ENCODE peak calls at places on chromosomes 16 and 17, in nine cellular contexts. One of them, this sample, is unnamed. For H3K4me1, the result is how much of the 10 kb centered on the place peaks cover.

GRCh38 chr16:50884066-50884860 is 142.4 kb downstream of the CYLD start:
- DNase-seq in tibial nerve: no peak
- DNase-seq in CD8-positive, alpha-beta memory T cell: no peak
- DNase-seq in heart left ventricle: no peak
- DNase-seq in OCI-LY7: peak
- DNase-seq in effector memory CD4-positive, alpha-beta T cell: peak
- DNase-seq in breast epithelium: no peak
- DNase-seq in SJCRH30: peak
- DNase-seq in left ventricle myocardium inferior: no peak
- DNase-seq in this sample: no peak

GRCh38 chr17:83152745-83153611 is 73.6 kb downstream of the METRNL start:
- DNase-seq in effector memory CD4-positive, alpha-beta T cell: no peak
- DNase-seq in tibial nerve: peak
- DNase-seq in heart left ventricle: no peak
- DNase-seq in left ventricle myocardium inferior: peak
- DNase-seq in breast epithelium: peak
- DNase-seq in OCI-LY7: no peak
- DNase-seq in CD8-positive, alpha-beta memory T cell: no peak
- DNase-seq in SJCRH30: peak
- DNase-seq in this sample: no peak

GRCh38 chr17:58960068-58960467 is 146.6 kb downstream of the TRIM37 start:
- DNase-seq in breast epithelium: no peak
- DNase-seq in heart left ventricle: no peak
- DNase-seq in OCI-LY7: peak
- DNase-seq in CD8-positive, alpha-beta memory T cell: no peak
- DNase-seq in tibial nerve: no peak
- DNase-seq in SJCRH30: peak
- DNase-seq in effector memory CD4-positive, alpha-beta T cell: no peak
- DNase-seq in left ventricle myocardium inferior: no peak
- DNase-seq in this sample: no peak

GRCh38 chr17:41464682-41465081 is 2.5 kb downstream of the KRT32 start:
- DNase-seq in breast epithelium: peak
- DNase-seq in heart left ventricle: no peak
- DNase-seq in left ventricle myocardium inferior: peak
- DNase-seq in SJCRH30: no peak
- DNase-seq in effector memory CD4-positive, alpha-beta T cell: no peak
- DNase-seq in tibial nerve: peak
- DNase-seq in OCI-LY7: no peak
- DNase-seq in CD8-positive, alpha-beta memory T cell: no peak
- DNase-seq in this sample: no peak

GRCh38 chr16:84853534-84853933 is 33.7 kb downstream of the CRISPLD2 start:
- DNase-seq in SJCRH30: no peak
- DNase-seq in left ventricle myocardium inferior: no peak
- DNase-seq in effector memory CD4-positive, alpha-beta T cell: no peak
- DNase-seq in tibial nerve: no peak
- DNase-seq in breast epithelium: no peak
- DNase-seq in CD8-positive, alpha-beta memory T cell: no peak
- DNase-seq in heart left ventricle: no peak
- DNase-seq in OCI-LY7: no peak
- DNase-seq in this sample: no peak

GRCh38 chr16:4245400-4245799 is 3.5 kb upstream of the SRL start:
- DNase-seq in heart left ventricle: no peak
- DNase-seq in OCI-LY7: no peak
- DNase-seq in SJCRH30: peak
- DNase-seq in tibial nerve: no peak
- DNase-seq in breast epithelium: no peak
- DNase-seq in effector memory CD4-positive, alpha-beta T cell: no peak
- DNase-seq in CD8-positive, alpha-beta memory T cell: no peak
- DNase-seq in left ventricle myocardium inferior: no peak
- DNase-seq in this sample: no peak

GRCh38 chr17:52383493-52384100 is 225.1 kb upstream of the CA10 start:
- DNase-seq in effector memory CD4-positive, alpha-beta T cell: no peak
- DNase-seq in CD8-positive, alpha-beta memory T cell: no peak
- DNase-seq in SJCRH30: peak
- DNase-seq in left ventricle myocardium inferior: no peak
- DNase-seq in OCI-LY7: peak
- DNase-seq in tibial nerve: peak
- DNase-seq in breast epithelium: peak
- DNase-seq in heart left ventricle: no peak
- DNase-seq in this sample: no peak

GRCh38 chr17:3732171-3732570 is 8.5 kb downstream of the HASPIN start:
- DNase-seq in breast epithelium: no peak
- DNase-seq in OCI-LY7: peak
- DNase-seq in tibial nerve: no peak
- DNase-seq in heart left ventricle: no peak
- DNase-seq in CD8-positive, alpha-beta memory T cell: no peak
- DNase-seq in left ventricle myocardium inferior: no peak
- DNase-seq in SJCRH30: no peak
- DNase-seq in effector memory CD4-positive, alpha-beta T cell: no peak
- DNase-seq in this sample: no peak

GRCh38 chr16:48318630-48319029 is 66.6 kb downstream of the SIAH1 start:
- DNase-seq in SJCRH30: no peak
- DNase-seq in effector memory CD4-positive, alpha-beta T cell: peak
- DNase-seq in heart left ventricle: no peak
- DNase-seq in tibial nerve: no peak
- DNase-seq in OCI-LY7: peak
- DNase-seq in left ventricle myocardium inferior: no peak
- DNase-seq in breast epithelium: no peak
- DNase-seq in CD8-positive, alpha-beta memory T cell: peak
- DNase-seq in this sample: peak

GRCh38 chr16:83143788-83144187 is 517.0 kb downstream of the CDH13 start:
- DNase-seq in SJCRH30: peak
- DNase-seq in OCI-LY7: no peak
- DNase-seq in breast epithelium: no peak
- DNase-seq in tibial nerve: no peak
- DNase-seq in left ventricle myocardium inferior: no peak
- DNase-seq in heart left ventricle: no peak
- DNase-seq in effector memory CD4-positive, alpha-beta T cell: no peak
- DNase-seq in CD8-positive, alpha-beta memory T cell: no peak
- DNase-seq in this sample: no peak

GRCh38 chr16:74480150-74481029 is 59.1 kb upstream of the CLEC18B start:
- DNase-seq in effector memory CD4-positive, alpha-beta T cell: no peak
- DNase-seq in breast epithelium: peak
- DNase-seq in OCI-LY7: no peak
- DNase-seq in tibial nerve: peak
- DNase-seq in heart left ventricle: no peak
- DNase-seq in CD8-positive, alpha-beta memory T cell: no peak
- DNase-seq in SJCRH30: no peak
- DNase-seq in left ventricle myocardium inferior: peak
- DNase-seq in this sample: no peak

GRCh38 chr17:47905221-47905733 is 9.2 kb downstream of the SP2 start:
- DNase-seq in effector memory CD4-positive, alpha-beta T cell: no peak
- DNase-seq in tibial nerve: peak
- DNase-seq in left ventricle myocardium inferior: peak
- DNase-seq in OCI-LY7: no peak
- DNase-seq in CD8-positive, alpha-beta memory T cell: no peak
- DNase-seq in breast epithelium: peak
- DNase-seq in SJCRH30: peak
- DNase-seq in heart left ventricle: peak
- DNase-seq in this sample: no peak

GRCh38 chr17:29177541-29177870 is 2.7 kb downstream of the MYO18A start:
- DNase-seq in left ventricle myocardium inferior: no peak
- DNase-seq in heart left ventricle: no peak
- DNase-seq in OCI-LY7: no peak
- DNase-seq in breast epithelium: no peak
- DNase-seq in SJCRH30: no peak
- DNase-seq in CD8-positive, alpha-beta memory T cell: no peak
- DNase-seq in tibial nerve: no peak
- DNase-seq in effector memory CD4-positive, alpha-beta T cell: no peak
- DNase-seq in this sample: no peak

GRCh38 chr16:59558679-59559078 is 824.6 kb upstream of the GOT2 start:
- DNase-seq in effector memory CD4-positive, alpha-beta T cell: no peak
- DNase-seq in CD8-positive, alpha-beta memory T cell: no peak
- DNase-seq in heart left ventricle: no peak
- DNase-seq in OCI-LY7: no peak
- DNase-seq in tibial nerve: no peak
- DNase-seq in SJCRH30: no peak
- DNase-seq in left ventricle myocardium inferior: no peak
- DNase-seq in breast epithelium: no peak
- DNase-seq in this sample: no peak

GRCh38 chr17:53749178-53749577 is 73.5 kb upstream of the KIF2B start:
- DNase-seq in breast epithelium: no peak
- DNase-seq in left ventricle myocardium inferior: no peak
- DNase-seq in effector memory CD4-positive, alpha-beta T cell: no peak
- DNase-seq in OCI-LY7: no peak
- DNase-seq in tibial nerve: no peak
- DNase-seq in heart left ventricle: no peak
- DNase-seq in CD8-positive, alpha-beta memory T cell: no peak
- DNase-seq in SJCRH30: peak
- DNase-seq in this sample: no peak

GRCh38 chr17:75910699-75911098 is 6.0 kb upstream of the MRPL38 start:
- DNase-seq in effector memory CD4-positive, alpha-beta T cell: no peak
- DNase-seq in SJCRH30: no peak
- DNase-seq in left ventricle myocardium inferior: no peak
- DNase-seq in tibial nerve: no peak
- DNase-seq in CD8-positive, alpha-beta memory T cell: no peak
- DNase-seq in heart left ventricle: no peak
- DNase-seq in OCI-LY7: no peak
- DNase-seq in breast epithelium: no peak
- DNase-seq in this sample: no peak
- H3K4me1 ChIP-seq in effector memory CD4-positive, alpha-beta T cell: under half
- H3K4me1 ChIP-seq in SJCRH30: under half
- H3K4me1 ChIP-seq in left ventricle myocardium inferior: under half
- H3K4me1 ChIP-seq in tibial nerve: under half
- H3K4me1 ChIP-seq in CD8-positive, alpha-beta memory T cell: under half
- H3K4me1 ChIP-seq in heart left ventricle: under half
- H3K4me1 ChIP-seq in OCI-LY7: under half
- H3K4me1 ChIP-seq in breast epithelium: under half
- H3K4me1 ChIP-seq in this sample: under half

GRCh38 chr17:69761767-69762321 is 313.2 kb upstream of the KCNJ16 start:
- DNase-seq in SJCRH30: no peak
- DNase-seq in OCI-LY7: no peak
- DNase-seq in CD8-positive, alpha-beta memory T cell: no peak
- DNase-seq in breast epithelium: no peak
- DNase-seq in heart left ventricle: no peak
- DNase-seq in effector memory CD4-positive, alpha-beta T cell: no peak
- DNase-seq in tibial nerve: peak
- DNase-seq in left ventricle myocardium inferior: no peak
- DNase-seq in this sample: no peak
- H3K4me1 ChIP-seq in SJCRH30: under half
- H3K4me1 ChIP-seq in OCI-LY7: under half
- H3K4me1 ChIP-seq in CD8-positive, alpha-beta memory T cell: under half
- H3K4me1 ChIP-seq in breast epithelium: under half
- H3K4me1 ChIP-seq in heart left ventricle: under half
- H3K4me1 ChIP-seq in effector memory CD4-positive, alpha-beta T cell: under half
- H3K4me1 ChIP-seq in tibial nerve: under half
- H3K4me1 ChIP-seq in left ventricle myocardium inferior: under half
- H3K4me1 ChIP-seq in this sample: under half

GRCh38 chr17:39244016-39244599 is 18.4 kb upstream of the STAC2 start:
- DNase-seq in breast epithelium: no peak
- DNase-seq in left ventricle myocardium inferior: no peak
- DNase-seq in OCI-LY7: peak
- DNase-seq in SJCRH30: peak
- DNase-seq in CD8-positive, alpha-beta memory T cell: no peak
- DNase-seq in heart left ventricle: no peak
- DNase-seq in tibial nerve: no peak
- DNase-seq in effector memory CD4-positive, alpha-beta T cell: no peak
- DNase-seq in this sample: no peak

GRCh38 chr17:39243155-39243554 is 17.4 kb upstream of the STAC2 start:
- DNase-seq in effector memory CD4-positive, alpha-beta T cell: no peak
- DNase-seq in heart left ventricle: peak
- DNase-seq in SJCRH30: no peak
- DNase-seq in CD8-positive, alpha-beta memory T cell: no peak
- DNase-seq in breast epithelium: no peak
- DNase-seq in tibial nerve: no peak
- DNase-seq in left ventricle myocardium inferior: no peak
- DNase-seq in OCI-LY7: no peak
- DNase-seq in this sample: no peak

GRCh38 chr17:39246274-39246673 is 20.5 kb upstream of the STAC2 start:
- DNase-seq in heart left ventricle: no peak
- DNase-seq in breast epithelium: no peak
- DNase-seq in SJCRH30: no peak
- DNase-seq in effector memory CD4-positive, alpha-beta T cell: no peak
- DNase-seq in OCI-LY7: no peak
- DNase-seq in tibial nerve: no peak
- DNase-seq in CD8-positive, alpha-beta memory T cell: no peak
- DNase-seq in left ventricle myocardium inferior: no peak
- DNase-seq in this sample: no peak

GRCh38 chr17:39240631-39241030 is 14.9 kb upstream of the STAC2 start:
- DNase-seq in breast epithelium: no peak
- DNase-seq in effector memory CD4-positive, alpha-beta T cell: no peak
- DNase-seq in CD8-positive, alpha-beta memory T cell: no peak
- DNase-seq in left ventricle myocardium inferior: no peak
- DNase-seq in tibial nerve: no peak
- DNase-seq in heart left ventricle: peak
- DNase-seq in OCI-LY7: no peak
- DNase-seq in SJCRH30: no peak
- DNase-seq in this sample: no peak

DNA sequence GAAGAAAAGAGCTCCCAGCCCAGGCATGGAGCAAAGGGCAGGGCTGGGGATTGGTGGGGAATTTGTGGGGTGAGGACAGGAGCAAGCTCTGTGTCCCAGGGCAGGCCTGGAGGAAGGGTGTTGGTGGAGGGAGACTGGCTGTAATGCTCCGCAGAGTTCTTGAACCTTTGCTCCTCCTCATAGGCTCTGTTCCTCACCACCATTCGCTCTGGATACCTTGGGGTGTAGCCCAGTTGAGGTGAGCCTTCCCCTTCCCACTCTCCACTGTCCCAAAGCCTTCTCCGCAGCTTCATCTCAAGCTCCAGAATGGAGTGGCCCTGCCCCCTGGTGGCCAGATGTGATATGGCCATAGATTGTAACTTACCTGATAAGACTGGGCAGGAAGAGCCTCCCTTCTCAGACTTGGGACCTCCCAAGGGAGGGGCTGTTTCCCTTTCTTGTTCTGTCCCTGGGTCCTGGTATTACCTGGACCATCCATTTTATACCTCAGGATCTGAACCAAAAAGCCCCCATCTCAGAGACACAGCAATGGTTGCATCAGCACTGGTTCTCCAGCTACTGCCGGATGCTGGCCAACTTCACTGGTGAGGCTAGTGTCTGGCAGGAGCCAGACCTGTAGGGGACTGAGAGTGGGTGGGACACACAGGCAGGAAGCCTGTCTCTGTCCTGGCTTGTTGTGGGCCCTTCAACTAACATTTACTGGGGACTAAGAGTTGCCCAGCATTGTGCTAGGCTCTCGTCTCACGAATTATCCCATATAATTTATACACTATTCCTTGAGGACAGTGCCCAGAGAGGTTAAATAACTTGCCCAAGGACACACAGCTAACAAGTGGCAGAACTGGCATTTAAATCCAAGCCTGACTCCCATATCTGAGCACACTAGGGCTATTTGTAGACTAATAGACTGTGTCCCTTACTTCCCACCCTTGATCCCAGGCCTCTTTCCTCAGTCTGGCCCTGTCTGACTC is 19.1 kb upstream of the STAC2 start:
- DNase-seq in effector memory CD4-positive, alpha-beta T cell: peak
- DNase-seq in CD8-positive, alpha-beta memory T cell: peak
- DNase-seq in left ventricle myocardium inferior: peak
- DNase-seq in tibial nerve: peak
- DNase-seq in breast epithelium: peak
- DNase-seq in heart left ventricle: peak
- DNase-seq in SJCRH30: peak
- DNase-seq in OCI-LY7: peak
- DNase-seq in this sample: peak
- H3K4me1 ChIP-seq in effector memory CD4-positive, alpha-beta T cell: under half
- H3K4me1 ChIP-seq in CD8-positive, alpha-beta memory T cell: under half
- H3K4me1 ChIP-seq in left ventricle myocardium inferior: under half
- H3K4me1 ChIP-seq in tibial nerve: under half
- H3K4me1 ChIP-seq in breast epithelium: under half
- H3K4me1 ChIP-seq in heart left ventricle: under half
- H3K4me1 ChIP-seq in SJCRH30: under half
- H3K4me1 ChIP-seq in OCI-LY7: half or more
- H3K4me1 ChIP-seq in this sample: under half

GRCh38 chr17:57940217-57940616 is 15.0 kb downstream of the CUEDC1 start:
- DNase-seq in effector memory CD4-positive, alpha-beta T cell: no peak
- DNase-seq in left ventricle myocardium inferior: no peak
- DNase-seq in SJCRH30: peak
- DNase-seq in breast epithelium: no peak
- DNase-seq in OCI-LY7: no peak
- DNase-seq in tibial nerve: no peak
- DNase-seq in heart left ventricle: no peak
- DNase-seq in CD8-positive, alpha-beta memory T cell: no peak
- DNase-seq in this sample: no peak
- H3K4me1 ChIP-seq in effector memory CD4-positive, alpha-beta T cell: under half
- H3K4me1 ChIP-seq in left ventricle myocardium inferior: half or more
- H3K4me1 ChIP-seq in SJCRH30: half or more
- H3K4me1 ChIP-seq in breast epithelium: under half
- H3K4me1 ChIP-seq in OCI-LY7: under half
- H3K4me1 ChIP-seq in tibial nerve: under half
- H3K4me1 ChIP-seq in heart left ventricle: under half
- H3K4me1 ChIP-seq in CD8-positive, alpha-beta memory T cell: under half
- H3K4me1 ChIP-seq in this sample: under half

This sample was measured in CD4-positive, CD25-positive, alpha-beta regulatory T cell.